ENCODE peak calls at places on chromosomes 13 and 19, in four cellular contexts. U is AG04450, R is nephron progenitor cell, Y is natural killer cell. H is an unnamed sample.

GRCh38 chr19:49135686-49136085 is 16.3 kb downstream of the PPFIA3 start:
- DNase-seq in U (no peak), R (no peak), Y (no peak), H (no peak)

GRCh38 chr19:2332341-2333026 is 4.0 kb downstream of the SPPL2B start:
- DNase-seq in U (no peak), R (no peak), Y (no peak), H (no peak)

GRCh38 chr13:88085036-88085435 is 413.9 kb downstream of the SLITRK5 start:
- DNase-seq in U (no peak), R (no peak), Y (no peak), H (no peak)

GRCh38 chr13:66546534-66547379 is 683.4 kb downstream of the PCDH9 start:
- DNase-seq in U (peak; percentile 20), R (no peak), Y (no peak), H (no peak)

GRCh38 chr13:110576736-110577476 is 15.4 kb upstream of the RAB20 start:
- DNase-seq in U (no peak), R (no peak), Y (no peak), H (no peak)

GRCh38 chr19:12936582-12936981 is 1.8 kb upstream of the CALR start:
- DNase-seq in U (no peak), R (no peak), Y (no peak), H (no peak)

GRCh38 chr13:49308977-49309408 is 61.3 kb downstream of the CDADC1 start:
- DNase-seq in U (no peak), R (no peak), Y (no peak), H (peak; percentile 57)

GRCh38 chr19:31969955-31970545 is 375.4 kb upstream of the ZNF507 start:
- DNase-seq in U (no peak), R (no peak), Y (no peak), H (no peak)

GRCh38 chr19:27794444-27795042 is 1418.4 kb downstream of the UQCRFS1 start:
- DNase-seq in U (no peak), R (peak; percentile 38), Y (peak; percentile 22), H (no peak)

GRCh38 chr19:40601061-40601973 is at the start of gene LTBP4:
- DNase-seq in U (no peak), R (peak; percentile 60), Y (no peak), H (no peak)

GRCh38 chr13:29435125-29435911 is 160.2 kb downstream of the SLC7A1 start:
- DNase-seq in U (peak; percentile 45), R (no peak), Y (no peak), H (no peak)

GRCh38 chr19:18967358-18968146 is 26.5 kb upstream of the HOMER3 start:
- DNase-seq in U (no peak), R (peak; percentile 12), Y (no peak), H (peak; percentile 71)

GRCh38 chr13:112954488-112955270 is 14.3 kb upstream of the MCF2L start:
- DNase-seq in U (no peak), R (no peak), Y (no peak), H (no peak)

GRCh38 chr13:71285700-71286099 is 581.3 kb downstream of the DACH1 start:
- DNase-seq in U (no peak), R (no peak), Y (no peak), H (no peak)

GRCh38 chr19:11322269-11323024 is 17.0 kb downstream of the RAB3D start:
- DNase-seq in U (no peak), R (no peak), Y (no peak), H (no peak)

GRCh38 chr13:113116871-113117271 is 5.7 kb upstream of the F10 start:
- DNase-seq in U (no peak), R (no peak), Y (no peak), H (no peak)

GRCh38 chr13:112115403-112116091 is 48.6 kb downstream of the SOX1 start:
- DNase-seq in U (no peak), R (no peak), Y (no peak), H (no peak)

GRCh38 chr13:103100795-103101194 is 34.6 kb upstream of the SLC10A2 start:
- DNase-seq in U (no peak), R (no peak), Y (no peak), H (no peak)

GRCh38 chr19:860481-861098 is 1.1 kb downstream of the CFD start:
- DNase-seq in U (peak; percentile 50), R (peak; percentile 73), Y (peak; percentile 43), H (no peak)

GRCh38 chr19:46970815-46971214 is 48.8 kb upstream of the NPAS1 start:
- DNase-seq in U (no peak), R (no peak), Y (no peak), H (no peak)

GRCh38 chr13:97749174-97749573 is 204.3 kb upstream of the IPO5 start:
- DNase-seq in U (no peak), R (no peak), Y (no peak), H (peak; percentile 12)

GRCh38 chr13:40292536-40292935 is 373.9 kb downstream of the FOXO1 start:
- DNase-seq in U (no peak), R (no peak), Y (no peak), H (no peak)

GRCh38 chr19:6772028-6772865 is at the start of gene VAV1:
- DNase-seq in U (no peak), R (no peak), Y (peak; percentile 75), H (no peak)

GRCh38 chr13:34943675-34944634 is 1.9 kb downstream of the NBEA start:
- DNase-seq in U (no peak), R (no peak), Y (no peak), H (peak; percentile 9)

GRCh38 chr19:10817291-10818038 is 18.5 kb downstream of the TMED1 start:
- DNase-seq in U (peak; percentile 95), R (no peak), Y (no peak), H (no peak)

GRCh38 chr13:111411186-111411858 is 90.9 kb downstream of the TEX29 start:
- DNase-seq in U (no peak), R (no peak), Y (no peak), H (no peak)

GRCh38 chr19:18650468-18651001 is 13.7 kb downstream of the KLHL26 start:
- DNase-seq in U (peak; percentile 51), R (peak; percentile 54), Y (no peak), H (peak; percentile 81)

GRCh38 chr13:23867027-23867491 is 22.1 kb downstream of the MIPEP start:
- DNase-seq in U (no peak), R (no peak), Y (no peak), H (peak; percentile 30)

GRCh38 chr19:46863818-46864629 is 3.2 kb downstream of the ARHGAP35 start:
- DNase-seq in U (no peak), R (peak; percentile 36), Y (no peak), H (peak; percentile 21)

GRCh38 chr19:12944064-12944674 is 1.5 kb upstream of the RAD23A start:
- DNase-seq in U (no peak), R (no peak), Y (no peak), H (no peak)

H was measured in endothelial cell of umbilical vein.